ENCODE peak calls at places on chromosome 10, in seven cellular contexts. H is hepatocyte, E is GM23248, A is PC-3, B is HCT116, X is MM.1S, G is neural progenitor cell. R is an unnamed sample.

GRCh38 chr10:61939575-61940301 is 38.2 kb downstream of the ARID5B start:
- DNase-seq in H (no peak), E (peak; percentile 89), A (peak; percentile 100), B (no peak), X (no peak), G (no peak), R (no peak)

GRCh38 chr10:73433538-73433867 is at the start of gene MSS51:
- DNase-seq in H (no peak), E (no peak), A (no peak), B (no peak), X (no peak), G (peak; percentile 19), R (no peak)

GRCh38 chr10:104734408-104734807 is 93.3 kb downstream of the SORCS3 start:
- DNase-seq in H (no peak), E (no peak), A (no peak), B (no peak), X (no peak), G (no peak), R (no peak)

GRCh38 chr10:128042131-128042610 is 84.1 kb downstream of the MKI67 start:
- DNase-seq in H (no peak), E (no peak), A (no peak), B (no peak), X (no peak), G (no peak), R (no peak)

GRCh38 chr10:3978174-3978573 is 193.2 kb upstream of the KLF6 start:
- DNase-seq in H (no peak), E (peak; percentile 71), A (peak; percentile 57), B (peak; percentile 6), X (no peak), G (no peak), R (no peak)

GRCh38 chr10:11336703-11337102 is 274.7 kb downstream of the USP6NL start:
- DNase-seq in H (no peak), E (peak; percentile 12), A (no peak), B (no peak), X (no peak), G (peak; percentile 81), R (no peak)

GRCh38 chr10:50574305-50574704 is 49.5 kb downstream of the SGMS1 start:
- DNase-seq in H (no peak), E (no peak), A (peak; percentile 36), B (no peak), X (no peak), G (no peak), R (no peak)

GRCh38 chr10:34895977-34896376 is 80.9 kb upstream of the PARD3 start:
- DNase-seq in H (no peak), E (no peak), A (no peak), B (no peak), X (no peak), G (no peak), R (no peak)

GRCh38 chr10:100508691-100509150 is 10.9 kb downstream of the SEC31B start:
- DNase-seq in H (peak; percentile 70), E (peak; percentile 67), A (peak; percentile 67), B (peak; percentile 46), X (peak; percentile 64), G (peak; percentile 81), R (peak; percentile 70)

GRCh38 chr10:91776266-91776665 is 22.0 kb upstream of the TNKS2 start:
- DNase-seq in H (no peak), E (no peak), A (no peak), B (no peak), X (no peak), G (no peak), R (no peak)

GRCh38 chr10:34593955-34594354 is 221.1 kb downstream of the PARD3 start:
- DNase-seq in H (no peak), E (no peak), A (no peak), B (no peak), X (no peak), G (no peak), R (no peak)

GRCh38 chr10:8405551-8405950 is 351.1 kb downstream of the GATA3 start:
- DNase-seq in H (no peak), E (no peak), A (no peak), B (no peak), X (no peak), G (no peak), R (no peak)

GRCh38 chr10:133095586-133095985 is 7.9 kb downstream of the ADGRA1 start:
- DNase-seq in H (no peak), E (no peak), A (no peak), B (no peak), X (no peak), G (no peak), R (no peak)
- TF ChIP-seq EZH2phosphoT487 in H (no peak), E (no peak), A (no peak), B (no peak), X (no peak), G (no peak), R (no peak)

GRCh38 chr10:69860290-69860689 is 58.6 kb downstream of the COL13A1 start:
- DNase-seq in H (no peak), E (no peak), A (no peak), B (no peak), X (no peak), G (no peak), R (no peak)

GRCh38 chr10:69863580-69863979 is 61.9 kb downstream of the COL13A1 start:
- DNase-seq in H (no peak), E (peak; percentile 71), A (peak; percentile 84), B (no peak), X (no peak), G (no peak), R (no peak)

GRCh38 chr10:69862882-69863530 is 61.3 kb downstream of the COL13A1 start:
- DNase-seq in H (no peak), E (peak; percentile 6), A (peak; percentile 41), B (no peak), X (no peak), G (no peak), R (no peak)

GRCh38 chr10:69864321-69864720 is 62.6 kb downstream of the COL13A1 start:
- DNase-seq in H (no peak), E (peak; percentile 99), A (peak; percentile 100), B (peak; percentile 66), X (no peak), G (no peak), R (no peak)

DNA sequence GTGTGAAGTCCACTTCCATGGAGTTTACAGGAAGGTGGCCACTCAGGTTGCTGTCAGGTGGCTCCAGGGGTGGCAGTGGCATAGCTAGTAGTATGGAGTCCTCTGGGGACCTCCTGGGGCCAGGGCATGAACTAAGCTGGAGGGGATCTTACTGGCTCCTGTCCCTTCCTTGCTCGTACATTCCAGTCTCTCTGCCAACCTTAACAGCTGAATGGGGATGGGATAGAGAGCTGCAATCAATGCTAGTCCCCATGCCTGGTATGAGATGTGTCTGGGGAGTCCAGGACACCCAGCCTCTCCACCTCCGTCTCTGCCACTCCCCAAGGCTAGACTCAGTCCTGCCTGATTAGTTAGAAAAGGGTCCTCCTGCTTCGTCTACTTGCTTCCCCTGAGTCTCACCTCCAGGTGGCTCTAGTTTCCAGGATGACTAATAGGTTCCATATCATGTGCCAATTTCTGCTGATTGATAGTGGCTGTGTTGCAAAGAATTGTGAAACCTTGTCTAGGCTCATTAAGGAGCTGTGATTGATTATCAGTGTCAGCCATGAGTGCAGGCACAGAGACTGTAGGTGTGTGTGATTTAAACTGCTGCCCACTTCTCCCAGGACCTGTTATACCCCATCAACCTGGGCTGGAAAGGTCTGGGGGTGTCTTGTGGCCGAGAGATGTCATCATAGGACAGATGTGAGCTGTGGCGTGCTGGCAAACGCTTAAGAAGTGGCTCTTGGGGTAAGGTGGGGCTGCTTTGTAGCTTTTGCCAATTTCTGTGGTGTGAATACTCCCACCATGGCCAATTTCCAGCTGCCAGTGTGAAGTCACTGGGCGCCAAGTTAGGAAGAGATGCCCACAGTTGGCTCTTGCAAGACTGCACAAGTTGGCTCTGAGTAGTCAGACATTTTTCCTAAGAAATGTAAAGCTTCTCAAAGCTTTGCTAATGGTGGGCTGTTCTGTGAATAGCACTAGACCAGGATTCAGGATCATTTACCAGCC is 59.8 kb downstream of the COL13A1 start:
- DNase-seq in H (peak; percentile 85), E (peak; percentile 79), A (peak; percentile 99), B (peak; percentile 94), X (no peak), G (no peak), R (peak; percentile 25)
- TF ChIP-seq EZH2phosphoT487 in H (no peak), E (no peak), A (no peak), B (no peak), X (no peak), G (no peak), R (no peak)

DNA sequence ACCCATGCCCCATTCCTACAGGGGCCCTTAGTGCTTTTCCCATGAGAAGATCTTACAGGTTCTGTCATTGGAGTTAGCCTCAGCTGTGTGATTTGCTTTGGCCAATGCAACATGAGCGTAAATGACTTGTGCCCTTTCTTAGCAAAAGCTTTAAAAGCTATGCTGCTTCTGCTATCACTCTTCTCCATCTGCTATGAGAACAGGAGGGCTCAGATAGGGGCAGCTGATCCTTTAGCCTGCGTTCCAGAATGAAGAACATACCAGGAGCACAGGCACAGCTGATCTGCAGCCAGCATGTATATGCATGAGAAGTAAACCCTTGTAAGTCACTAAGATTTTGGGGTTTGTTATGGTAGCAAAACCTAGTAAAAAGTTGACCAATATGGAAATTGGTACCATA is 218.2 kb downstream of the SH2D4B start:
- DNase-seq in H (no peak), E (no peak), A (no peak), B (no peak), X (no peak), G (no peak), R (no peak)
- TF ChIP-seq EZH2phosphoT487 in H (no peak), E (no peak), A (no peak), B (no peak), X (no peak), G (no peak), R (no peak)

GRCh38 chr10:119542990-119543813 is 683 bp upstream of the RGS10 start:
- DNase-seq in H (peak; percentile 50), E (peak; percentile 72), A (peak; percentile 56), B (no peak), X (peak; percentile 67), G (peak; percentile 73), R (peak; percentile 85)
- TF ChIP-seq EZH2phosphoT487 in H (no peak), E (no peak), A (no peak), B (no peak), X (no peak), G (no peak), R (no peak)

GRCh38 chr10:125878957-125879835 is 1.9 kb downstream of the DHX32 start:
- DNase-seq in H (peak; percentile 55), E (peak; percentile 91), A (peak; percentile 92), B (peak; percentile 93), X (no peak), G (no peak), R (no peak)
- TF ChIP-seq EZH2phosphoT487 in H (no peak), E (no peak), A (no peak), B (no peak), X (no peak), G (no peak), R (no peak)

GRCh38 chr10:14056545-14057332 is 274.0 kb downstream of the FRMD4A start:
- DNase-seq in H (peak; percentile 23), E (peak; percentile 98), A (no peak), B (no peak), X (no peak), G (peak; percentile 34), R (no peak)
- TF ChIP-seq EZH2phosphoT487 in H (no peak), E (peak; percentile 58), A (no peak), B (no peak), X (no peak), G (no peak), R (no peak)

DNA sequence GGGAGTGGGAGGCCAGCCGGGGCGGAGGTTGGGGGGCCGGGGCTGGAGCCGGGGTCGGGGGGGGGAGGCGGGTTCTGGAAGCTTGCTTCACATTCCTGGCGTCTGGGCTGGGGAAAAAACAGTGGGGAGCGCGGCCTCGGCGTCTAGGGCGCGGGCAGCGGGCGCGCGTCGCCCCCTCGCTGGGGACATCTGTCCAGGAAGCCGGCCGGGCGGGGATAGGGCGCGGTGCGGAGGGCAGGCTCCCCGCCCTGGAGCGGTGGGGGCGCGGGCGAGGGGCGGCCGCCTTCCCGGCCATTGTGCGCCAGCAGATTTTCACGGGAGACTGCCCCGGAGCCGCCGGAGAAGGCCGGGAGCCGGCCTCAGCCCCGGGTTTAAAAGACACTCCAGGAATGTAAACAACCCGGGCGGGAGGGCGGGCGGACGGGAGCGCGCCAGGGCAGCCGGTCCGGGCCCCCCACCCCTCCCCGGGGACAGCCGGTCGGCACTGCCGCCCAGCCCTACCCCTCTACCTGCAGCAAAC is 1.4 kb downstream of the ZMIZ1 start:
- DNase-seq in H (peak; percentile 66), E (peak; percentile 63), A (peak; percentile 63), B (no peak), X (no peak), G (peak; percentile 85), R (no peak)
- TF ChIP-seq EZH2phosphoT487 in H (no peak), E (no peak), A (no peak), B (no peak), X (no peak), G (no peak), R (no peak)